ENCODE peak calls at places on chromosomes 16 and 17, in six cellular contexts. Q, Z, M, S, P and F are unnamed samples.

GRCh38 chr17:44552361-44552760 is 4.9 kb upstream of the FZD2 start:
- DNase-seq in P (peak), Z (no peak), Q (peak), S (no peak), M (no peak), F (no peak)

GRCh38 chr16:89052824-89053724 is 40.6 kb upstream of the ACSF3 start:
- DNase-seq in S (peak), Q (peak), M (no peak), P (peak), Z (no peak), F (peak)

GRCh38 chr16:88686439-88687253 is at the start of gene SNAI3:
- DNase-seq in Q (peak), S (peak), M (peak), P (peak), Z (no peak), F (peak)

GRCh38 chr16:11036868-11037410 is 92.6 kb downstream of the CLEC16A start:
- DNase-seq in S (no peak), Q (no peak), Z (no peak), P (no peak), M (no peak), F (no peak)

GRCh38 chr16:83806036-83806435 is 1.7 kb upstream of the HSBP1 start:
- DNase-seq in P (no peak), S (no peak), M (no peak), Z (no peak), Q (no peak), F (peak)

GRCh38 chr16:64297863-64298579 is 823.8 kb downstream of the CDH11 start:
- DNase-seq in S (no peak), Z (no peak), P (no peak), M (no peak), Q (no peak), F (no peak)

GRCh38 chr17:5437721-5438317 is 1.1 kb downstream of the C1QBP start:
- DNase-seq in Z (no peak), S (no peak), Q (no peak), M (no peak), P (no peak), F (no peak)

GRCh38 chr16:15509593-15510520 is 75.5 kb downstream of the BMERB1 start:
- DNase-seq in Z (no peak), P (no peak), M (no peak), S (no peak), Q (peak), F (peak)

GRCh38 chr16:1645914-1646525 is 32.1 kb upstream of the JPT2 start:
- DNase-seq in S (peak), Q (peak), Z (no peak), M (no peak), P (peak), F (peak)

GRCh38 chr17:62626719-62627218 is 701 bp upstream of the MRC2 start:
- DNase-seq in Z (no peak), Q (peak), M (no peak), P (peak), S (no peak), F (peak)

GRCh38 chr16:8241408-8241807 is 348.9 kb downstream of the TMEM114 start:
- DNase-seq in Q (no peak), P (no peak), S (no peak), Z (no peak), M (no peak), F (no peak)

GRCh38 chr17:42399948-42400843 is 12.0 kb upstream of the STAT3 start:
- DNase-seq in Q (no peak), M (no peak), Z (no peak), S (no peak), P (no peak), F (no peak)

GRCh38 chr17:6471531-6472465 is 27.5 kb downstream of the PIMREG start:
- DNase-seq in S (peak), Z (no peak), Q (peak), P (no peak), M (peak), F (peak)

GRCh38 chr16:78444-79145 is 570 bp downstream of the MPG start:
- DNase-seq in Z (no peak), P (no peak), Q (no peak), S (no peak), M (peak), F (peak)

GRCh38 chr17:47057831-47058230 is 78.8 kb upstream of the RPRML start:
- DNase-seq in S (no peak), M (no peak), P (no peak), Q (no peak), Z (no peak), F (no peak)

GRCh38 chr16:11312718-11313492 is 31.8 kb upstream of the PRM1 start:
- DNase-seq in M (no peak), Z (no peak), S (peak), Q (peak), P (peak), F (peak)

GRCh38 chr17:13244511-13244910 is 226.7 kb upstream of the ELAC2 start:
- DNase-seq in Q (no peak), P (no peak), Z (no peak), M (no peak), S (no peak), F (no peak)

GRCh38 chr17:39946551-39947330 is 16.1 kb upstream of the GSDMA start:
- DNase-seq in M (no peak), Z (no peak), P (no peak), Q (no peak), S (no peak), F (no peak)

GRCh38 chr16:75131081-75131480 is 14.5 kb upstream of the LDHD start:
- DNase-seq in P (no peak), M (no peak), S (no peak), Z (no peak), Q (no peak), F (no peak)

GRCh38 chr17:66915204-66915611 is 49.3 kb upstream of the CACNG4 start:
- DNase-seq in Z (no peak), M (no peak), P (peak), Q (peak), S (no peak), F (peak)

GRCh38 chr16:74607967-74608356 is 1.0 kb upstream of the GLG1 start:
- DNase-seq in Q (no peak), Z (no peak), S (no peak), P (no peak), M (no peak), F (no peak)

GRCh38 chr16:50067290-50067853 is 1.6 kb downstream of the HEATR3 start:
- DNase-seq in S (no peak), P (peak), M (peak), Z (no peak), Q (peak), F (peak)

GRCh38 chr16:22886908-22887307 is 72.9 kb downstream of the HS3ST2 start:
- DNase-seq in P (no peak), S (no peak), Z (no peak), M (no peak), Q (no peak), F (no peak)

GRCh38 chr17:57956311-57957119 is 1.3 kb upstream of the CUEDC1 start:
- DNase-seq in Q (no peak), S (no peak), P (no peak), Z (peak), M (no peak), F (peak)

GRCh38 chr17:81193470-81194224 is 27.6 kb upstream of the AATK start:
- DNase-seq in Z (no peak), P (no peak), M (no peak), S (peak), Q (no peak), F (no peak)

GRCh38 chr17:37741334-37742113 is 3.3 kb downstream of the HNF1B start:
- DNase-seq in P (no peak), M (peak), Q (no peak), S (no peak), Z (no peak), F (no peak)

GRCh38 chr16:67516296-67517177 is 12.1 kb upstream of the RIPOR1 start:
- DNase-seq in P (no peak), Z (no peak), Q (peak), M (peak), S (no peak), F (no peak)

GRCh38 chr16:74455213-74455612 is 33.9 kb upstream of the CLEC18B start:
- DNase-seq in P (peak), Q (no peak), M (peak), Z (no peak), S (no peak), F (no peak)

GRCh38 chr16:4200000-4200780 is 41.7 kb downstream of the SRL start:
- DNase-seq in M (peak), P (peak), S (peak), Q (peak), Z (no peak), F (peak)

GRCh38 chr16:3131755-3132377 is 3.0 kb upstream of the ZNF213 start:
- DNase-seq in Z (no peak), Q (peak), P (peak), M (peak), S (peak), F (peak)

GRCh38 chr16:87702325-87702811 is 63.4 kb downstream of the KLHDC4 start:
- DNase-seq in Z (peak), Q (no peak), P (peak), S (peak), M (peak), F (peak)

GRCh38 chr16:17026600-17027242 is 444.0 kb downstream of the XYLT1 start:
- DNase-seq in S (no peak), M (no peak), P (no peak), Q (no peak), Z (peak), F (no peak)

GRCh38 chr16:86026136-86026905 is 127.4 kb downstream of the IRF8 start:
- DNase-seq in M (no peak), Z (no peak), Q (no peak), S (no peak), P (no peak), F (no peak)

GRCh38 chr17:33284022-33284421 is 9.1 kb downstream of the ASIC2 start:
- DNase-seq in S (no peak), P (peak), M (peak), Z (no peak), Q (peak), F (no peak)

GRCh38 chr17:36881323-36881722 is 56.0 kb upstream of the LHX1 start:
- DNase-seq in Q (no peak), Z (no peak), M (no peak), P (no peak), S (no peak), F (no peak)

GRCh38 chr16:2450975-2451381 is 8.9 kb upstream of the TEDC2 start:
- DNase-seq in Z (no peak), Q (no peak), M (no peak), P (no peak), S (no peak), F (no peak)

GRCh38 chr17:81831957-81832607 is 1.0 kb downstream of the MCRIP1 start:
- DNase-seq in Q (no peak), Z (no peak), M (no peak), S (no peak), P (no peak), F (peak)

GRCh38 chr16:13453938-13454553 is 465.9 kb upstream of the ERCC4 start:
- DNase-seq in P (peak), Z (no peak), S (peak), M (no peak), Q (peak), F (peak)

GRCh38 chr17:13502263-13502662 is 99.5 kb downstream of the HS3ST3A1 start:
- DNase-seq in Z (no peak), Q (no peak), P (no peak), S (no peak), M (no peak), F (no peak)

GRCh38 chr16:56943761-56944375 is 11.9 kb downstream of the HERPUD1 start:
- DNase-seq in M (no peak), Z (no peak), Q (no peak), P (no peak), S (no peak), F (no peak)

GRCh38 chr16:56946767-56947603 is 14.8 kb upstream of the CETP start:
- DNase-seq in P (no peak), Q (no peak), Z (no peak), M (no peak), S (no peak), F (no peak)

GRCh38 chr16:56947604-56947995 is 14.2 kb upstream of the CETP start:
- DNase-seq in M (no peak), S (no peak), Q (no peak), Z (no peak), P (no peak), F (no peak)

GRCh38 chr16:56945847-56946527 is 14.0 kb downstream of the HERPUD1 start:
- DNase-seq in Z (no peak), S (no peak), P (no peak), M (no peak), Q (no peak), F (no peak)

GRCh38 chr16:56944954-56945839 is 13.3 kb downstream of the HERPUD1 start:
- DNase-seq in M (no peak), P (no peak), Z (peak), Q (no peak), S (no peak), F (no peak)
- TF ChIP-seq MYC in M (no peak), P (no peak), Z (no peak), Q (no peak), S (no peak), F (no peak)

DNA sequence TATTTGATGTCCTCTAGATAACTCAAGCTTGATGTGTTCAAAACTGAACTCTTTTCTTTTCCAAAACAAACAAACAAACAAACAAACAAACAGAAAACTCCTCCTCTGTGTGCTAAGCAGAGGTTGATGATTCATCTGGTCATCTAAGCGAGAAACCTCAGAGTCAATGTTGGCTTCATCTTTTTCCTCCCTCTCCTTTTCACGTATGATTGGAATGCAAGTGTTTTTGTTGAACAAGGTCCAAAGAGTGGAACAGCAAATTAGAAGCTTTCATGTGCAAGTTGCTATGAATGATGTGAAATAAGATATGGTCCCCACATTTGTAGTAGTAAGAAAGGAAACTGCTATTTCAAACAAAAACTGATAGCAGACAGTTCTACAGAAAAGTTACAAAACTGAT is 52.5 kb downstream of the TBX4 start:
- DNase-seq in Q (peak), Z (no peak), S (no peak), M (peak), P (peak), F (no peak)
- H3K4me3 ChIP-seq in Q (no peak), Z (no peak), S (no peak), M (no peak), P (no peak), F (no peak)

GRCh38 chr16:81523387-81524115 is 78.9 kb downstream of the CMIP start:
- DNase-seq in Z (no peak), P (no peak), Q (peak), M (no peak), S (no peak), F (no peak)
- TF ChIP-seq MYC in Z (no peak), P (no peak), Q (no peak), M (no peak), S (no peak), F (no peak)

DNA sequence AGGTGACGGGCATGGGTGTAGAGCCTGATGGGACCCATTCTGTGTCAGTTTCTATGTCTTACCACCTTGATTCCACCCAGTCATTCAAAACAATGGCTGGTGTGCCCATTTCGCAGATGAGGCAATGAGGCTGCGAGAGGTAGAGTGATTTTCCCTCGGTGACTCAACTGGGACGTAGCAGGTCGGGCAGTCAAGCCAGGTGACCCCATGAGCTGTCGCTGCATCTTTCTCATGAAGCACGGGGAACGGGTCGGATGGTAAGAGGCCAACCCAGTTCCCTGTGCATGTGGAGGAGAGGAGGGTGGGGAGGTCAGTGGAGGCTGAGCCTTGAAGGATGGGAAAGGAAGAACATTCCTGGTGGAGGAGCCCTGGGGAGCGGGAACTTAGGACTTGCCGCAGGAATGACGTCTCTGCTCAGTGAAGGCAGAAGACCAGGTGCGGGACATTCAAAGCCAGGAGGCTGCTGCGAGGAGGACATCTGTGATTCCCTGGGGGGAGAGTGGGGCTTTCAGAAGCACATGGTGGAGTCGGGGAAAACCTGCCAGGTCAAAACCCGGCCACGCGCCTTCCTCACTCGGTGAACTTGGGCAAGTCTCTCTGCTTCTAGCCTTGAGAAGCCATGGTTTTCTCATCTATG is 1.1 kb downstream of the IL21R start:
- DNase-seq in M (no peak), Z (no peak), Q (no peak), P (no peak), S (no peak), F (no peak)
- H3K4me3 ChIP-seq in M (no peak), Z (peak), Q (no peak), P (no peak), S (no peak), F (no peak)

GRCh38 chr17:65813306-65813705 is 251.9 kb upstream of the AXIN2 start:
- DNase-seq in S (no peak), P (no peak), Q (no peak), M (no peak), Z (no peak), F (no peak)

GRCh38 chr17:65814418-65814817 is 253.0 kb upstream of the AXIN2 start:
- DNase-seq in M (no peak), Z (no peak), S (no peak), Q (no peak), P (no peak), F (no peak)

GRCh38 chr17:65820306-65820705 is 258.9 kb upstream of the AXIN2 start:
- DNase-seq in S (no peak), M (no peak), P (no peak), Z (no peak), Q (no peak), F (no peak)

GRCh38 chr17:65819810-65820209 is 258.4 kb upstream of the AXIN2 start:
- DNase-seq in Z (no peak), Q (no peak), P (no peak), S (no peak), M (no peak), F (no peak)

DNA sequence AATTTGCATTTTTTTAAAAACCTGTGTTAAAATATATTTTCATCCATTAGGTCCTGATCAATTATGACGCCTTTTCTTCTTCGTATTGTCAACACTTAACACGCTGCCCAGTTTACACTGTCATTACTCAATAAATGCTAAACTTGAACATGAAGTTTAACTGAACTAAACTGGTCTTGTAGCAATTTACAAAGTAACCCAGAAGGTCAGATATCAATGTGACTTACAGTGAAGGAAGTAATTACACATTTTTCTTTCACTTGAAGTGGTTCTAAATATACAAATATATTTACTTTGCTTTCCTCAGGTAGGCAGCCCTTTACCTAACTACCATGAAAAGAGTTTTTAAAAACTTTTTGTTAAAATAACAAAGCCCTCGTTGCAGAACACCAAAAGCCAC is 256.5 kb upstream of the AXIN2 start:
- DNase-seq in S (no peak), P (no peak), M (no peak), Q (no peak), Z (no peak), F (no peak)
- TF ChIP-seq MYC in S (no peak), P (no peak), M (no peak), Q (no peak), Z (no peak), F (no peak)

GRCh38 chr16:19886061-19886792 is 1.6 kb upstream of the GPRC5B start:
- DNase-seq in Z (peak), Q (peak), S (peak), P (peak), M (peak), F (peak)
- H3K4me3 ChIP-seq in Z (no peak), Q (no peak), S (no peak), P (no peak), M (no peak), F (no peak)

DNA sequence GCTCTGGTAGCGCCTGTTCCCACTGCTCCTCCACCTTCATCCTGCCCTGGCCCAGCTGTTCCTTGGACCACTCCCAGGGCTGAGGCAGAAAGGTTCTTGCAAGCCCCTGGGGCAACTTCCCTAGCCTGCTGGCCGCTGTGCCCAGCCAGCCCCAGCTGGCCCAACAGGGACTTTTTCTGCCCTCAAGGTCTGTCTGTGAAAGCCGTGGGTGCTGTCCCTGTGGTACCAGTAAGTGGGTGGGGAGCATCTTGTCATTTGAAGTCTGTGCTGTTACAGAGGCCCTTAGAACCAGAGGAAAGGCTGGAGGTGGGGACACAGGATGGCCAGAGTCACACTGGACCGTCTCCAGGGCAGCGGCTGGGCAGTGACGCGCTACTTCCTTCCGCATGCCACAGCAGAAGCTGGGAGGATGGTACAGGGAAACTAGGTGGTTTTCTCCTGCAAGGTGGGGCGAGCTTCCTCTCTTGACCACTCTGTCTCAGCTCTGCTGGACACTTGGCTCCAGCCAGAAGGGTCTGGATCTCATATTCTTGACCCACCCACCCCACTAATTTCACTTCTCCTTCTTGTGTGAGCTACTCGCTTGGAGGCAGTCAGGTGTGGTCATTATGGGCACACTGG is 87.8 kb downstream of the PLCG2 start:
- DNase-seq in S (no peak), Q (no peak), Z (no peak), P (no peak), M (peak), F (no peak)
- TF ChIP-seq MYC in S (no peak), Q (no peak), Z (no peak), P (no peak), M (no peak), F (no peak)

DNA sequence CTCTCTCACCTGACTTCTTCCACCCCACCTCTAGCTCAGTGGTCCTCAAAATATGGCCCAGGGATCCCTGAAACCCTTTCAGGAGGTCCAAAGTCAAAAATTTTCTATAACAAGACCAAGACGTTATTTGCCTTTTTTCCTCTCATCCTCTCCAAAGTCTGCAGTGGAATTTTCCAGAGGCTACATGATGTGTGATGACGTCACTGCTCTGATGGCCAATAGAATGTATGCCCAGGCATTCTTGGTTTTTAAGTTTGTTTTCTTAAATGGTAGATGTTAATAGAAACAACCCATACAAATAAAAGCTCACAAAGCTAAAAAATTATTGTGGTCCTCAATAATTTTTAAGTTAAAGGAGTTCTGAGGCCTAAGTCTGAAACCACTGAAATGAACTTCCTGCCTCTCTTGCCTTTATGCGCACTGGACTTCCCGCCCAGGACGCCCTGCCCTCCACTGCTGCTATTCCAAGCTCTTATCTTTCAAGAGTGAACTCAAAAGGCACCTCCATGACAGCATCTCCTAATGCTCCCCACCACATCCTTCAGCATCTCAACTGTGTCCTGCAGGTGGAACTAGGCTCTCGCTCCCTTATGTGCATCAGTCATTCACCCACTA is 13.5 kb downstream of the UBE2O start:
- DNase-seq in M (no peak), P (no peak), Z (no peak), Q (no peak), S (no peak), F (no peak)
- H3K4me3 ChIP-seq in M (no peak), P (no peak), Z (no peak), Q (no peak), S (no peak), F (no peak)